ENCODE peak calls at places on chromosomes 13 and 19, in ten cellular contexts. O, W, S, R, F, N, V, Z, A and T are unnamed samples.

GRCh38 chr13:108220042-108220441 is 1.9 kb downstream of the ABHD13 start:
- DNase-seq in O (peak; percentile 70), W (no peak), S (no peak), R (no peak), F (no peak), N (no peak), V (peak; percentile 69), Z (no peak), A (no peak), T (no peak)

GRCh38 chr13:59747529-59747928 is 416.2 kb downstream of the DIAPH3 start:
- DNase-seq in O (peak; percentile 2), W (no peak), S (no peak), R (no peak), F (no peak), N (no peak), V (no peak), Z (no peak), A (no peak), T (no peak)

GRCh38 chr13:75838366-75839017 is 202.4 kb downstream of the LMO7 start:
- DNase-seq in O (no peak), W (no peak), S (no peak), R (peak; percentile 19), F (no peak), N (no peak), V (no peak), Z (no peak), A (no peak), T (no peak)

GRCh38 chr13:51826606-51827005 is 18.4 kb downstream of the TMEM272 start:
- DNase-seq in O (no peak), W (no peak), S (peak; percentile 71), R (peak; percentile 71), F (no peak), N (no peak), V (no peak), Z (no peak), A (no peak), T (no peak)

GRCh38 chr13:108034909-108035308 is 180.4 kb downstream of the LIG4 start:
- DNase-seq in O (no peak), W (no peak), S (no peak), R (no peak), F (no peak), N (no peak), V (no peak), Z (no peak), A (no peak), T (no peak)

GRCh38 chr19:4007836-4008539 is 452 bp downstream of the PIAS4 start:
- DNase-seq in O (no peak), W (peak; percentile 37), S (no peak), R (peak; percentile 30), F (peak; percentile 61), N (no peak), V (no peak), Z (no peak), A (no peak), T (no peak)

GRCh38 chr19:36819130-36819630 is 19.0 kb downstream of the ZNF790 start:
- DNase-seq in O (no peak), W (no peak), S (no peak), R (no peak), F (no peak), N (no peak), V (no peak), Z (no peak), A (no peak), T (no peak)

GRCh38 chr19:296476-297225 is 5.4 kb upstream of the PLPP2 start:
- DNase-seq in O (no peak), W (no peak), S (no peak), R (no peak), F (no peak), N (no peak), V (peak; percentile 54), Z (no peak), A (no peak), T (no peak)

GRCh38 chr13:99355267-99356215 is 48.3 kb upstream of the GPR183 start:
- DNase-seq in O (no peak), W (no peak), S (no peak), R (no peak), F (no peak), N (no peak), V (no peak), Z (no peak), A (no peak), T (no peak)

GRCh38 chr13:99351772-99352171 is 44.6 kb upstream of the GPR183 start:
- DNase-seq in O (no peak), W (peak; percentile 51), S (no peak), R (no peak), F (no peak), N (no peak), V (no peak), Z (no peak), A (no peak), T (peak; percentile 80)

GRCh38 chr13:99352351-99353271 is 45.4 kb upstream of the GPR183 start:
- DNase-seq in O (no peak), W (no peak), S (no peak), R (no peak), F (no peak), N (no peak), V (no peak), Z (no peak), A (no peak), T (peak; percentile 61)

GRCh38 chr13:99354371-99354951 is 47.3 kb upstream of the GPR183 start:
- DNase-seq in O (peak; percentile 45), W (no peak), S (no peak), R (peak; percentile 72), F (no peak), N (no peak), V (peak; percentile 71), Z (no peak), A (no peak), T (no peak)

DNA sequence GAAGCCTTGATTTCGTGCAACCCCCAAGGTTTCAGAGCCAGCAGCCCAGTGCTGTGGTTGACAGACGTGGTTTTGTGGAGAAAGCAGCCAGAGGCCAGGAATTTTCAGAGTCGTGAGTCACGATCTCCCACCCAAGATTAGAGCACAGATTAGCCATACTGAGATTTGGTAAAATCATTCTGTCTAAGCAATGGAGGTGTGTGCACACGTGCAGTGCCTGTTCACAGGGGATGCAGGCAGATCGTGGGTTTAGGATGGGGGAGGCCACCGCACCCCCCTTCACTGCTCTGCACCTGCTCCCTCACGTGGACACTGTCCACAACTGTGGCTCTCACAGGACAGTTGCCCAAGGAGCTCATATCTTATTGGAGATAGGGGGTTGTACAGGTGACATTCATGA is 46.6 kb upstream of the GPR183 start:
- DNase-seq in O (no peak), W (no peak), S (no peak), R (no peak), F (no peak), N (no peak), V (no peak), Z (no peak), A (no peak), T (no peak)
- H3K4me1 ChIP-seq in O (peaks cover 22% of the 10 kb centered on the region), W (peaks cover 87% of the 10 kb centered on the region), S (peaks cover 25% of the 10 kb centered on the region), R (peaks cover 3% of the 10 kb centered on the region), F (no peaks in the 10 kb centered on the region), N (peaks cover 88% of the 10 kb centered on the region), V (no peaks in the 10 kb centered on the region), Z (no peaks in the 10 kb centered on the region), A (no peaks in the 10 kb centered on the region), T (peaks cover 94% of the 10 kb centered on the region)

GRCh38 chr13:27266937-27267336 is 3.7 kb upstream of the RASL11A start:
- DNase-seq in O (no peak), W (no peak), S (no peak), R (no peak), F (no peak), N (no peak), V (no peak), Z (no peak), A (no peak), T (no peak)

GRCh38 chr13:27264648-27265047 is 6.0 kb upstream of the RASL11A start:
- DNase-seq in O (no peak), W (no peak), S (no peak), R (no peak), F (no peak), N (no peak), V (no peak), Z (no peak), A (no peak), T (no peak)

GRCh38 chr13:27262546-27262945 is 8.1 kb upstream of the RASL11A start:
- DNase-seq in O (no peak), W (no peak), S (no peak), R (no peak), F (no peak), N (no peak), V (no peak), Z (no peak), A (no peak), T (no peak)

GRCh38 chr13:27263438-27263837 is 7.2 kb upstream of the RASL11A start:
- DNase-seq in O (no peak), W (no peak), S (no peak), R (no peak), F (no peak), N (no peak), V (no peak), Z (no peak), A (no peak), T (no peak)

DNA sequence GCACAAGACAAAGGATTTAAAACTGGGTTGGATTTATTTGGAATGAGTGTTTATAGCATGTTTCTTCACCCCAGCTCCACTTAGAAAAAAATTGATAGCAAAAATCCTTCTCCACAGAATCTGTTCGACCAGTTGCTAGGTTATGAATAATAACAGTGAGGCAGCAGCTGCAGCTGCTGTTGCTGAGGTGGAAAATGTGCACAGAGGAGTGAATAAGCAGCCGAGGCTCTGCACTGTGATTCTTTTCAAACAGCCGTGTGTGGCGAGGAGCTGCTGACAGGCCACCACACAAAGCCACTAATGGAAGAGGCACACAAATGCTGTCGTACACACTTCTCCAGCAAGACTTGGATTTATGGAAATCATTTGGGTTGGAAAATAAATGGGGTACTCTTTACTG is 6.4 kb upstream of the RASL11A start:
- DNase-seq in O (no peak), W (no peak), S (no peak), R (no peak), F (peak; percentile 30), N (no peak), V (no peak), Z (no peak), A (no peak), T (no peak)
- H3K27ac ChIP-seq in O (no peak overlapping the region), W (no peak overlapping the region), S (peak overlapping the region; percentile 70), R (peak overlapping the region; percentile 38), F (peak overlapping the region; percentile 17), N (no peak overlapping the region), V (peak overlapping the region; percentile 53), Z (no peak overlapping the region), A (no peak overlapping the region), T (no peak overlapping the region)

GRCh38 chr13:48489003-48489402 is 43.9 kb downstream of the RCBTB2 start:
- DNase-seq in O (no peak), W (no peak), S (no peak), R (no peak), F (no peak), N (no peak), V (no peak), Z (no peak), A (no peak), T (no peak)

GRCh38 chr13:48486362-48486761 is 46.5 kb downstream of the RCBTB2 start:
- DNase-seq in O (no peak), W (no peak), S (no peak), R (no peak), F (no peak), N (no peak), V (no peak), Z (no peak), A (no peak), T (no peak)

GRCh38 chr13:48486836-48487235 is 46.0 kb downstream of the RCBTB2 start:
- DNase-seq in O (no peak), W (no peak), S (no peak), R (no peak), F (no peak), N (no peak), V (no peak), Z (no peak), A (no peak), T (no peak)

GRCh38 chr13:48489666-48490065 is 43.2 kb downstream of the RCBTB2 start:
- DNase-seq in O (no peak), W (no peak), S (no peak), R (no peak), F (no peak), N (no peak), V (no peak), Z (no peak), A (no peak), T (no peak)

DNA sequence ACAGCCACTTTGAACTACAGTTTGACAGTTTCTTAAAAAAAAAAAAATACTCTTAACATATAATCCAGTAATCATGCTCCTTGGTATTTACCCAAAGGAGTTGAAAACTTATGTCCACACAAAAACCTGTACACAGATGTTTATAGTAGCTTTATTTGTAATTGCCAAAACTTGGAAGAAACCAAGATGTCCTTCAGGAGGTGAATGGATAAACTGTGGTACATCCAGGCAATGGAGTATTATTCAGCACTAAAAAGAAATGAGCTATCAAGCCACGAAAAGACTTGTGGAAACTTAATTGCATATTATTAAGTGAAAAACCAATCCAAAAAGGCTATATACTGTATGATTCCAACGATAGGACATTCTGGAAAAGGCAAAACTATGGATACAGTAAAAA is 44.9 kb downstream of the RCBTB2 start:
- DNase-seq in O (no peak), W (no peak), S (no peak), R (no peak), F (no peak), N (no peak), V (no peak), Z (no peak), A (no peak), T (no peak)
- H3K4me1 ChIP-seq in O (peaks cover 33% of the 10 kb centered on the region), W (peaks cover 31% of the 10 kb centered on the region), S (peaks cover 18% of the 10 kb centered on the region), R (no peaks in the 10 kb centered on the region), F (no peaks in the 10 kb centered on the region), N (peaks cover 56% of the 10 kb centered on the region), V (no peaks in the 10 kb centered on the region), Z (no peaks in the 10 kb centered on the region), A (no peaks in the 10 kb centered on the region), T (peaks cover 69% of the 10 kb centered on the region)

GRCh38 chr19:56577719-56578602 is 10.7 kb downstream of the ZNF470 start:
- DNase-seq in O (no peak), W (no peak), S (no peak), R (no peak), F (no peak), N (no peak), V (no peak), Z (no peak), A (no peak), T (no peak)
- H3K27ac ChIP-seq in O (no peak overlapping the region), W (no peak overlapping the region), S (no peak overlapping the region), R (no peak overlapping the region), F (no peak overlapping the region), N (no peak overlapping the region), V (no peak overlapping the region), Z (no peak overlapping the region), A (no peak overlapping the region), T (no peak overlapping the region)